ENCODE peak calls at places on chromosomes 4 and X, in ten cellular contexts. G is epithelial cell of prostate, Y is upper lobe of right lung, U is adrenal gland, K is caudate nucleus, D is heart right ventricle, Q is neuronal stem cell, F is IMR-90, M is A673, A is tibial nerve. P is an unnamed sample.

GRCh38 chrX:119647552-119648420 is 41.6 kb upstream of the NKRF start:
- DNase-seq in G (no peak), Y (no peak), U (no peak), K (no peak), D (no peak), Q (no peak), F (no peak), M (no peak), A (no peak), P (no peak)

GRCh38 chr4:33407496-33407895 is 2687.3 kb downstream of the PCDH7 start:
- DNase-seq in G (no peak), Y (no peak), U (no peak), K (no peak), D (no peak), Q (no peak), F (no peak), M (no peak), A (no peak), P (no peak)

GRCh38 chr4:152849350-152849749 is 69.6 kb downstream of the ARFIP1 start:
- DNase-seq in G (peak; percentile 16), Y (no peak), U (no peak), K (no peak), D (no peak), Q (no peak), F (no peak), M (no peak), A (no peak), P (no peak)

GRCh38 chr4:124947622-124948265 is 235.2 kb upstream of the ANKRD50 start:
- DNase-seq in G (no peak), Y (no peak), U (no peak), K (no peak), D (no peak), Q (no peak), F (no peak), M (no peak), A (no peak), P (no peak)

GRCh38 chrX:19515615-19516105 is 352 bp upstream of the MAP3K15 start:
- DNase-seq in G (no peak), Y (no peak), U (peak; percentile 52), K (no peak), D (no peak), Q (no peak), F (no peak), M (no peak), A (no peak), P (no peak)

GRCh38 chr4:118282692-118283091 is 70.1 kb downstream of the PRSS12 start:
- DNase-seq in G (no peak), Y (no peak), U (no peak), K (no peak), D (no peak), Q (no peak), F (peak; percentile 79), M (peak; percentile 30), A (no peak), P (no peak)

GRCh38 chr4:55445921-55446577 is 50.3 kb downstream of the TMEM165 start:
- DNase-seq in G (peak; percentile 29), Y (no peak), U (no peak), K (no peak), D (no peak), Q (no peak), F (peak; percentile 89), M (no peak), A (no peak), P (no peak)

GRCh38 chr4:1010522-1011021 is 854 bp upstream of the FGFRL1 start:
- DNase-seq in G (peak; percentile 87), Y (peak; percentile 90), U (peak; percentile 77), K (no peak), D (peak; percentile 65), Q (no peak), F (peak; percentile 68), M (peak; percentile 65), A (peak; percentile 67), P (no peak)

GRCh38 chr4:95963456-95963855 is 123.6 kb downstream of the PDHA2 start:
- DNase-seq in G (no peak), Y (no peak), U (no peak), K (no peak), D (no peak), Q (no peak), F (no peak), M (no peak), A (no peak), P (no peak)

GRCh38 chrX:150690126-150690525 is 3.1 kb upstream of the MTMR1 start:
- DNase-seq in G (peak; percentile 61), Y (no peak), U (no peak), K (no peak), D (no peak), Q (no peak), F (peak; percentile 92), M (peak; percentile 45), A (no peak), P (no peak)

GRCh38 chrX:34659575-34659974 is 2.5 kb upstream of the TMEM47 start:
- DNase-seq in G (no peak), Y (no peak), U (no peak), K (no peak), D (no peak), Q (no peak), F (no peak), M (no peak), A (no peak), P (no peak)

GRCh38 chrX:5399403-5399802 is 829.3 kb downstream of the NLGN4X start:
- DNase-seq in G (no peak), Y (no peak), U (no peak), K (no peak), D (no peak), Q (no peak), F (no peak), M (peak; percentile 71), A (no peak), P (no peak)

GRCh38 chrX:95764972-95765451 is 919.6 kb upstream of the DIAPH2 start:
- DNase-seq in G (no peak), Y (no peak), U (no peak), K (no peak), D (no peak), Q (peak; percentile 32), F (peak; percentile 23), M (peak; percentile 74), A (peak; percentile 28), P (no peak)

GRCh38 chrX:132488092-132488749 is 617 bp downstream of the MBNL3 start:
- DNase-seq in G (no peak), Y (no peak), U (no peak), K (no peak), D (peak; percentile 4), Q (no peak), F (peak; percentile 10), M (peak; percentile 41), A (peak; percentile 7), P (no peak)

GRCh38 chr4:169582706-169583105 is 29.7 kb downstream of the NEK1 start:
- DNase-seq in G (no peak), Y (no peak), U (no peak), K (no peak), D (no peak), Q (no peak), F (peak; percentile 60), M (no peak), A (no peak), P (no peak)

DNA sequence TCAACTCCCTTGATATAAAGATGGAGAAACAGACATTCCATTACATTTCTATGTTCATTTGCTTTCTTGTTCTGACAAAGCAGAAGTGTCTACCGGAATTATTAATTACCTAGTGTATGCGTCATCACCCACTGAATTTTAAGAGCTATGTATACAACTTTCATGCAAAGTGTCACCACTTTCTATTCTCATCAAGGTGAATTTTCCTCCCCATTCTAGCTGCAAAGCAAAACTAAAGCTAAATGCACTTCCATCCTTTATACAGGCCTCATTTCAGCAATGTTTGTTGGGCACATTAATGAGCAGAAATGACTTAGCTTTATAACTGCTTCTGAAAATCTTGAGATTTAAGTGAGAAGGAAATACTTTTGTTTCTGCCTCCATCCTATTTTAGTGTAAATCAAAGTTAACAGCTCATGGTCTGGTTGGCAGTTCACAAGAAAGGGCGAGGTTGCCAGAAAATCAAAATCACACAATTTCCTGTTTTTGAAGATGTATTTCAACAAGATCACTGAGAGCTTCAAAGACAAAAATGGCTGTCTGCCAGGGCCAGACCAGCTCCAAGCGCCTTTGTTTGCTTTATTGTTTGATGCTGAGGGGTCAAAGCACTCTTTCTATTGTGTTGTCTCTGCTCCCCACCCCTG is 7.2 kb upstream of the FAM9C start:
- DNase-seq in G (no peak), Y (no peak), U (peak; percentile 55), K (no peak), D (peak; percentile 15), Q (no peak), F (no peak), M (no peak), A (no peak), P (no peak)
- H3K27ac ChIP-seq in G (no peak overlapping the region), Y (no peak overlapping the region), U (no peak overlapping the region), K (peak overlapping the region; percentile 44), D (peak overlapping the region; percentile 46), Q (no peak overlapping the region), F (no peak overlapping the region), M (no peak overlapping the region), A (no peak overlapping the region), P (peak overlapping the region; percentile 49)

DNA sequence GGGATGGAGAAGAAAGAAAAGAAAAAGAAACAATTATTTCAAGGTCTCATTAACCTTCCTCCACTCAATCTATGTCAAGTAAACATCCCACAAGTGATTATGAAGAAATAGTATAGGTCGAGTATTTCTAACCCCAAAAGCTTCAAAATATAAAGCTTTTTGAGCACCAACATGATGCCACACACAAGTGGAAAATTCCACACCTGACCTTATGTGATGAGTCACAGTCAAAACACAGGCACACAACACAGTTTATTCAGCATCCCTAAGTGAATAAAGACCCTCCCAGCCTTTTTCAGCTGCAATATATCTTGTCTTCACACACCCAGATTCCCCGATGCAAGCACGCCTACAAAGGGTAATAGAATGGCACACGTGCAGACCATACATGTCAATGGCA is 51.7 kb upstream of the VEGFC start:
- DNase-seq in G (no peak), Y (no peak), U (no peak), K (no peak), D (no peak), Q (no peak), F (no peak), M (no peak), A (no peak), P (no peak)
- H3K27ac ChIP-seq in G (peak overlapping the region; percentile 85), Y (no peak overlapping the region), U (no peak overlapping the region), K (no peak overlapping the region), D (no peak overlapping the region), Q (no peak overlapping the region), F (no peak overlapping the region), M (no peak overlapping the region), A (no peak overlapping the region), P (no peak overlapping the region)

GRCh38 chr4:108163352-108163751 is 5.4 kb downstream of the LEF1 start:
- DNase-seq in G (no peak), Y (no peak), U (no peak), K (no peak), D (no peak), Q (no peak), F (no peak), M (no peak), A (no peak), P (no peak)
- H3K27ac ChIP-seq in G (no peak overlapping the region), Y (no peak overlapping the region), U (no peak overlapping the region), K (no peak overlapping the region), D (no peak overlapping the region), Q (no peak overlapping the region), F (no peak overlapping the region), M (no peak overlapping the region), A (no peak overlapping the region), P (no peak overlapping the region)

DNA sequence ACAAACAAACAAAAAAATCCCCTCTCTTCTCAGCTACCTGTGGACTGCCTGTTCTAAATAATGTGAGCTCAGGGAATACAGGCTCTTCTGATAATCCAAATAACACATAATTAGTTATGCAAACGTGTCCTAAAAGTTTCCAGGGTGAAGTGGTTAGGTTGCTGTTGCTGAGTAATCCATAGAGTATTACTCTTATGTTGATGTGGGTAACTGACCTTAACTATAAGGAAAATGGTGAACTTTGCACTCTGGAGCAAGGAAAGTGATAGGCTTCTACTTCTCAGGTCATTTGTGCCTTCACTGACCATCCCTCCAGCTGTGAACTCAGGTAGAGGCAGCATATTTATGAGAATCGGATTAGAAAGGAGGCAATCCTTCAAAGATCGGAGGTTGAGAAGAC is 19.9 kb downstream of the MSN start:
- DNase-seq in G (no peak), Y (no peak), U (no peak), K (no peak), D (no peak), Q (no peak), F (no peak), M (no peak), A (no peak), P (no peak)
- H3K27ac ChIP-seq in G (peak overlapping the region; percentile 84), Y (peak overlapping the region; percentile 24), U (no peak overlapping the region), K (no peak overlapping the region), D (peak overlapping the region; percentile 9), Q (no peak overlapping the region), F (no peak overlapping the region), M (no peak overlapping the region), A (peak overlapping the region; percentile 83), P (no peak overlapping the region)